ENCODE peak calls at places on chromosomes 1 and 21, in seven cellular contexts. N is activated T-helper 1 cell treated with anti-CD3 and anti-CD28 coated beads, Interleukin-2, amount 50 U/mL, for 16 hours; O is C1 segment of cervical spinal cord; U is NCI-H460; K is HL-60; P is cardiac muscle cell; S is neural crest cell. Q is an unnamed sample.
A peak's percentile ranks its signal among the peaks of the same experiment; 100 is the strongest.

GRCh38 chr1:62093261-62093660 is 101.4 kb upstream of the L1TD1 start:
- DNase-seq in N (no peak), O (no peak), U (no peak), K (no peak), P (no peak), S (no peak), Q (no peak)

GRCh38 chr1:22111115-22111514 is 31.8 kb downstream of the WNT4 start:
- DNase-seq in N (no peak), O (no peak), U (no peak), K (no peak), P (no peak), S (no peak), Q (no peak)

GRCh38 chr1:172642970-172643369 is 15.9 kb upstream of the FASLG start:
- DNase-seq in N (no peak), O (no peak), U (no peak), K (no peak), P (no peak), S (no peak), Q (peak; percentile 28)

GRCh38 chr1:234979316-234980223 is 149.1 kb downstream of the TOMM20 start:
- DNase-seq in N (no peak), O (no peak), U (no peak), K (no peak), P (no peak), S (no peak), Q (no peak)

GRCh38 chr21:25638634-25639166 is 358 bp upstream of the JAM2 start:
- DNase-seq in N (no peak), O (no peak), U (no peak), K (no peak), P (no peak), S (no peak), Q (no peak)

GRCh38 chr1:150162862-150163706 is 13.4 kb downstream of the PLEKHO1 start:
- DNase-seq in N (no peak), O (peak; percentile 64), U (peak; percentile 86), K (peak; percentile 74), P (peak; percentile 95), S (peak; percentile 58), Q (peak; percentile 99)

GRCh38 chr1:172609528-172609927 is 49.4 kb upstream of the FASLG start:
- DNase-seq in N (no peak), O (no peak), U (no peak), K (no peak), P (peak; percentile 9), S (no peak), Q (peak; percentile 53)

GRCh38 chr21:32916522-32917099 is 109.1 kb upstream of the OLIG2 start:
- DNase-seq in N (no peak), O (no peak), U (peak; percentile 8), K (no peak), P (no peak), S (no peak), Q (no peak)

GRCh38 chr1:204513117-204513716 is 3.0 kb upstream of the MDM4 start:
- DNase-seq in N (no peak), O (peak; percentile 7), U (no peak), K (peak; percentile 51), P (no peak), S (no peak), Q (no peak)